ENCODE peak calls at places on chromosome 20, in eight cellular contexts. F is Panc1; L is HCT116; O is esophagus squamous epithelium; K is CD8-positive, alpha-beta T cell; S is CD8-positive, alpha-beta memory T cell; I is ascending aorta; X is SK-N-SH. N is an unnamed sample. For H3K9me3 and H3K4me1, the result is how much of the 10 kb centered on the place peaks cover.

GRCh38 chr20:63962426-63963347 is 6.5 kb upstream of the UCKL1 start:
- DNase-seq in F (no peak), L (no peak), O (no peak), K (no peak), S (no peak), I (no peak), X (no peak), N (no peak)

GRCh38 chr20:63021356-63022321 is 14.9 kb upstream of the BHLHE23 start:
- DNase-seq in F (no peak), L (no peak), O (no peak), K (no peak), S (no peak), I (no peak), X (no peak), N (no peak)

GRCh38 chr20:2805682-2806350 is 5.4 kb upstream of the CPXM1 start:
- DNase-seq in F (no peak), L (no peak), O (no peak), K (no peak), S (no peak), I (no peak), X (peak), N (no peak)

GRCh38 chr20:60078351-60079250 is 120.4 kb downstream of the CDH26 start:
- DNase-seq in F (no peak), L (no peak), O (no peak), K (no peak), S (no peak), I (no peak), X (no peak), N (no peak)

GRCh38 chr20:61799394-61799923 is 266.2 kb downstream of the TAF4 start:
- DNase-seq in F (no peak), L (no peak), O (no peak), K (no peak), S (no peak), I (no peak), X (no peak), N (no peak)

GRCh38 chr20:1336699-1337387 is 7.9 kb upstream of the SDCBP2 start:
- DNase-seq in F (no peak), L (no peak), O (no peak), K (peak), S (peak), I (peak), X (no peak), N (no peak)

GRCh38 chr20:10565191-10565921 is 108.4 kb downstream of the JAG1 start:
- DNase-seq in F (no peak), L (no peak), O (no peak), K (no peak), S (no peak), I (no peak), X (no peak), N (no peak)

GRCh38 chr20:45352729-45353128 is 4.5 kb upstream of the SDC4 start:
- DNase-seq in F (no peak), L (no peak), O (no peak), K (no peak), S (no peak), I (no peak), X (no peak), N (no peak)

GRCh38 chr20:61528591-61528990 is 276.5 kb downstream of the CDH4 start:
- DNase-seq in F (no peak), L (no peak), O (no peak), K (no peak), S (no peak), I (no peak), X (no peak), N (no peak)

GRCh38 chr20:58537831-58538230 is 22.6 kb upstream of the APCDD1L start:
- DNase-seq in F (no peak), L (no peak), O (no peak), K (no peak), S (no peak), I (no peak), X (no peak), N (no peak)

GRCh38 chr20:16062661-16063591 is 510.3 kb downstream of the KIF16B start:
- DNase-seq in F (no peak), L (no peak), O (no peak), K (no peak), S (no peak), I (no peak), X (peak), N (no peak)

GRCh38 chr20:58515240-58516212 is at the start of gene APCDD1L:
- DNase-seq in F (no peak), L (no peak), O (no peak), K (no peak), S (no peak), I (peak), X (no peak), N (no peak)

GRCh38 chr20:19497064-19497463 is 261.0 kb upstream of the RIN2 start:
- DNase-seq in F (no peak), L (no peak), O (no peak), K (no peak), S (no peak), I (peak), X (no peak), N (no peak)

GRCh38 chr20:9912858-9913434 is 74.1 kb upstream of the PAK5 start:
- DNase-seq in F (peak), L (peak), O (no peak), K (peak), S (no peak), I (peak), X (peak), N (peak)

GRCh38 chr20:49583669-49584417 is 15.9 kb upstream of the PTGIS start:
- DNase-seq in F (peak), L (no peak), O (no peak), K (no peak), S (no peak), I (peak), X (no peak), N (no peak)

GRCh38 chr20:49712918-49713778 is 530 bp downstream of the B4GALT5 start:
- DNase-seq in F (no peak), L (no peak), O (no peak), K (peak), S (no peak), I (peak), X (peak), N (no peak)

GRCh38 chr20:33653900-33654596 is 8.1 kb upstream of the C20orf144 start:
- DNase-seq in F (no peak), L (no peak), O (no peak), K (no peak), S (no peak), I (no peak), X (peak), N (no peak)

GRCh38 chr20:45374101-45374467 is 4.0 kb downstream of the TP53TG5 start:
- DNase-seq in F (no peak), L (no peak), O (no peak), K (no peak), S (no peak), I (no peak), X (no peak), N (no peak)

GRCh38 chr20:1894951-1895673 is at the start of gene SIRPA:
- DNase-seq in F (no peak), L (no peak), O (no peak), K (no peak), S (no peak), I (peak), X (peak), N (no peak)

GRCh38 chr20:34040300-34041015 is 46.7 kb downstream of the RALY start:
- DNase-seq in F (no peak), L (no peak), O (no peak), K (no peak), S (no peak), I (no peak), X (no peak), N (no peak)

GRCh38 chr20:48002517-48002970 is 217.3 kb upstream of the SULF2 start:
- DNase-seq in F (no peak), L (no peak), O (no peak), K (no peak), S (no peak), I (no peak), X (no peak), N (no peak)

GRCh38 chr20:31915491-31916280 is 36.2 kb downstream of the PDRG1 start:
- DNase-seq in F (no peak), L (no peak), O (no peak), K (no peak), S (no peak), I (no peak), X (no peak), N (no peak)

DNA sequence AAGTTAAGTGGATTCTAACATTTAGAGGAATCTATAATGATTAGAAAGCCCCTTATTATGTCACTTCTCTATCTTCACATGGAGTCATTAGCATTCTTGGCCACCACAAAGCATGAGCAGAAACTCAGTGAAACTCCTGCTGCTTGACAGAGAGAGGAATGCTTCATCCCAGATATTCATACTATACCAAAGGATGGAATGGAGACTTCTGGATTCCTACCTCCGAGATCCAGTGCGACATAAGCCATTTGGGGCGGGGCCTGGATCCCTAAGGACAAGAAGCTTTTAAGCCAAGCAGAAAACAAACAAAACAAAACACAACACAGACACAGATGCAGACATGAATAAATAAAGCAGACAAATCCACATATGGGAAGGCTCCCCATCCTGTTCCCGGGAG is 727.4 kb downstream of the MAFB start:
- DNase-seq in F (no peak), L (no peak), O (no peak), K (no peak), S (no peak), I (no peak), X (no peak), N (no peak)
- H3K9me3 ChIP-seq in F (under half), L (under half), O (under half), K (under half), S (under half), I (under half), X (under half), N (under half)

GRCh38 chr20:37375227-37375626 is 29.3 kb downstream of the SRC start:
- DNase-seq in F (no peak), L (no peak), O (no peak), K (no peak), S (no peak), I (no peak), X (no peak), N (no peak)
- H3K27ac ChIP-seq in F (no peak), L (no peak), O (no peak), K (no peak), S (no peak), I (no peak), X (no peak), N (no peak)

DNA sequence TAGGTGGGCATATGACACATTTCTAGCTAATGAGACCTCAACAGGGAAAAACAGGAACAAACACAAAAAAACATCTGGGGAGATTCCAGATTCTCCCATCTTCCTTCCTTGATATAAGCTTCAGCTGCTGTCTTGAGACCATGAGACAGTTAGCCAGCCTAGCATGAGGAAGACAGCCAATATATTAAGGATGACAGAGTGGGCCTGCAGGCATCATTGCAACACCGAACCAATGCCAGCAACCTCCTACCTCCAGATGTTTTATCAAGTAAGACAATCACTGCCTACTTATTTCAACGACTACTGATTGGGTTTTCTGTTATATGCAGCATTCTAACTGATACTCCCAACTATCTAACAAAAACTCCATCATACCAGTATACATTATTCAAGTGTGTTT is 119.0 kb downstream of the ISM1 start:
- DNase-seq in F (no peak), L (no peak), O (no peak), K (no peak), S (no peak), I (no peak), X (no peak), N (no peak)
- H3K4me1 ChIP-seq in F (under half), L (under half), O (under half), K (under half), S (under half), I (under half), X (under half), N (under half)

GRCh38 chr20:55232647-55233046 is 757.3 kb downstream of the DOK5 start:
- DNase-seq in F (no peak), L (no peak), O (no peak), K (no peak), S (no peak), I (no peak), X (no peak), N (no peak)
- H3K9me3 ChIP-seq in F (under half), L (under half), O (under half), K (under half), S (under half), I (under half), X (under half), N (under half)

GRCh38 chr20:35134472-35134871 is 12.7 kb downstream of the EDEM2 start:
- DNase-seq in F (no peak), L (no peak), O (no peak), K (no peak), S (no peak), I (peak), X (no peak), N (no peak)
- H3K27ac ChIP-seq in F (no peak), L (no peak), O (peak), K (no peak), S (no peak), I (peak), X (no peak), N (no peak)

DNA sequence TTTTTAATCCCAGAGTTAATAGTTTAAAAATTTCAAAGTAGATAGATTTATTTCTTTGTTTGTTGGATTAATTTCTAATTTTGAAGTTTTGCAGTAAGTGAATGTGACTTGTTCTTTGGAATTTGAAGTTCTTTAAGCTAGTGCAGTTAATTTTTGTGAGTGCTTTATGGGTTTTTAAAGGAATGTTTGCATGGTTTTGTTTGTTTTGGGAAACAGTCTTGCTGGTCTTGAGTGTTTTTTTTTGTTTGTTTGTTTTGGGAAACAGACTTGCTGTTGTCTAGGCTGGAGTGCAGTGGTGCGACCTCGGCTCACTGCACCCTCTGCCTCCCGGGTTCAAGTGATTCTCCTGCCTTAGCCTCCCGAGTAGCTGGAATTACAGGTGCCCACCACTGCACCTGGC is 9.5 kb downstream of the PANK2 start:
- DNase-seq in F (no peak), L (no peak), O (no peak), K (no peak), S (no peak), I (no peak), X (no peak), N (no peak)
- H3K4me1 ChIP-seq in F (half or more), L (half or more), O (half or more), K (half or more), S (half or more), I (under half), X (under half), N (under half)

DNA sequence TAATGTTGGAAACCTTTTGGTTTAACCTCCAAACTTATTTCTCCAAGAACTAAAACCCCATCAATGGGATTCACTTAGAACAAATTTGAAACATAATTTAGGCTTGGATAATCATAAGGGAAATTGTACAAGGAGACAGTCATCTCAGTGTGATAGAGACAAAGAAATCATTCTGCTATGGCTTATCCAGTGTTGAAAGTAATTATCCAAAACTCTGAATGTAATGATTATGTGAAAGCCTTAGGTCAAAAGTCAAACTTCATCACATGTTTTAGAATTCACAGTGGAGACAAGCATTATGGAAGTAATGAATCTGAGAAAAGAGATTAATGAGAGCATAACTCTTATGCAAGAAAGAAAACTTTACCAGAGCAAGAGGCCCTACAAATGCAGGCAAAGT is 20.0 kb downstream of the MC3R start:
- DNase-seq in F (no peak), L (no peak), O (no peak), K (no peak), S (no peak), I (no peak), X (no peak), N (no peak)
- H3K9me3 ChIP-seq in F (under half), L (under half), O (under half), K (under half), S (under half), I (under half), X (under half), N (under half)

N was measured in iPS DF 6.9.